ENCODE peak calls at places on chromosomes 6 and 20, in four cellular contexts. X is GM12865, O is mucosa of descending colon, K is GM20000. M is an unnamed sample.

GRCh38 chr6:125871365-125871764 is 80.6 kb downstream of the NCOA7 start:
- DNase-seq in X (no peak), K (no peak), O (no peak), M (no peak)

GRCh38 chr20:38249536-38250310 is 10.8 kb downstream of the KIAA1755 start:
- DNase-seq in K (no peak), X (no peak), O (no peak), M (no peak)

GRCh38 chr6:143673638-143674037 is 4.1 kb upstream of the PHACTR2 start:
- DNase-seq in O (peak), X (no peak), K (no peak), M (no peak)

GRCh38 chr6:40715501-40716403 is 128.6 kb upstream of the LRFN2 start:
- DNase-seq in K (no peak), O (no peak), X (no peak), M (no peak)

GRCh38 chr6:20722442-20722841 is 188.2 kb downstream of the CDKAL1 start:
- DNase-seq in X (peak), O (no peak), K (no peak), M (no peak)

GRCh38 chr6:81693212-81693611 is 59.3 kb downstream of the TENT5A start:
- DNase-seq in O (no peak), X (no peak), K (no peak), M (no peak)

GRCh38 chr6:150334790-150335783 is 33.7 kb upstream of the IYD start:
- DNase-seq in X (peak), K (peak), O (no peak), M (no peak)

GRCh38 chr6:163820745-163821456 is 406.4 kb downstream of the QKI start:
- DNase-seq in X (no peak), K (no peak), O (no peak), M (no peak)

DNA sequence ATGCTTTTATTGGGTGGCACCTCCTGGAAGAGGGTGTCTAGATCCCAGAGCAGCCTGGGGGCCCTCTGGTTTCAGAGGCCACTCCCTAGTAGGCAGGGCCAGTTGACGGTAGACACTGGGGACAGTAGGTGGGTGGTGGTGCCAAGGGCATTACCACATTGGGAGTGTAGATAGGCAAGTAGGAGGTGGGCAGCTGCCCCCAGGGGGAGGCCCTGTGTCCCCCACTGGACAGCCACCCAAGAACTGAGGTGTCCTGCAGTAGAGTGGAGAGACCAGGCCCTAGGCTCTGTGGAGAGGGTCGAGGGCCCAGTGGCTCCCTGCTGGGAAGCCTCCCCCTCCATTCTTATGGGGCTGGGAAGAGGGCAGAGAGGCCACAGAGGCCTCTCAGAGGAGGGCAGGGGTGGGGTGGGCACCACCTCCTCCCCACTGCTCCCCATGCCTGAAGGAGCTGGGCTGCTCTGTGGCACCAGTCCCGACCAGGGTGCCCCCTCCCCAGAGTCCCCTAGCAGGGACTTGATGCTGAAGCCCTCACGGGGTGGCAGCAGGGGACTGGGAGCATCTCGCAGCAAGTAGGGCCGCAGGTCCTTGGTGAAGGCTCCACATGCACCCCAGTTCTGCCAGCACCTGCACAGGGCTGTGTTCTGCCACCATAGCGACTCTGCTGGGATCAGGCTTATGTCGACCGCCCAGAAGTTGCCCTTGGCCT is 305.0 kb upstream of the KCNQ5 start:
- DNase-seq in X (no peak), O (peak), K (no peak), M (no peak)
- TF ChIP-seq CTCF in X (no peak), O (no peak), K (no peak), M (no peak)

GRCh38 chr6:65638047-65638831 is 68.8 kb downstream of the EYS start:
- DNase-seq in O (peak), K (no peak), X (peak), M (no peak)
- TF ChIP-seq CTCF in O (peak), K (no peak), X (no peak), M (no peak)

DNA sequence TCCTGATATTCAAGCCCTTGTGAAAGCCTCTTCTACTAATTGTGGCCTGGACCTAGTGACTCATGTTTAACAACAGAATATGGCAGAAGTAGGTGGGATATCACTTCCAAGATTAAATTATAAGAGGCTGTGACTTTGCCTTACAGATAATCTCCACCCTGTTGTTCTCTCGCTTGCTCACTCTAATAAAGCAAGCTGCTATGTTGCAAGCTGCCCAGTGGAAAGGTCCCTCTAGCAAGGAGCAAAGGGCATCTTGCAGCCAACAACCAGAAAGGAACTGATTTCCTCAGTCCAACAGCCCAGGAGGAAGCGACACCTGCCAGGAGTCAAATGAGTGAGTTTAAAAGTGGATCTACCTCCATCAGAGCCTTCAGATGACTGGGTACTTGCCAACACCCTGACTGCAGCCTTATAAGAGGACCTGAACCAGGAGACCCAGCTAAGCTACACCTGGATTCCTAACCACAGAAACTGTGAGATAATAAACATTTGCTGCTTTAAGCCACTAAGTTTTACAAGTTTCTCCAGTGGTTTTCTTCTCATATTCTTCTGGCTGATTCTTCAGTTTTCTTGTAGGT is 112.6 kb downstream of the FRK start:
- DNase-seq in K (no peak), O (no peak), X (no peak), M (no peak)
- TF ChIP-seq CTCF in K (no peak), O (no peak), X (no peak), M (no peak)

GRCh38 chr20:884983-885952 is 30.9 kb downstream of the ANGPT4 start:
- DNase-seq in X (peak), O (no peak), K (no peak), M (no peak)
- TF ChIP-seq CTCF in X (no peak), O (no peak), K (no peak), M (peak)

DNA sequence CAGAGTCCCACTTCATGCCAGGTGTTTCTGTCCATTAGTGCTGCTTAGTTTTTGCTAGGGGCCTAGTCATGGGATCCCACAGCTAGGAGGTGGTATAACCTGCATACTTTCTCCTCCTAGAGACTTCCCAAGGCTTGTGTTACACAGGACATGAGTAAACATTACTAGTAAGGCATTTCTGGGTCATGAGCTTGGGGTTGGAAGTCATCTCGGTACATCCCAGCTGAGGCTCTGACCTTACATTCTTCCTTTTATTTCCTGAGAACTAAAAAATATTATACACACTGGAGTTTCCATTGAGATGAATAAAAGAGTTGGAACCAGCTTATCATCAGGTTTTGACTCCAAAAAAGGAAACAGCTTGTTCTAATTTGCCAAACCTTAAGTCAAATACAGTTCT is 20.9 kb upstream of the PNPLA1 start:
- DNase-seq in K (no peak), X (no peak), O (no peak), M (no peak)
- TF ChIP-seq CTCF in K (no peak), X (no peak), O (no peak), M (no peak)

GRCh38 chr6:121680058-121680457 is 244.6 kb downstream of the GJA1 start:
- DNase-seq in O (no peak), K (no peak), X (no peak), M (no peak)
- TF ChIP-seq CTCF in O (no peak), K (no peak), X (no peak), M (no peak)

GRCh38 chr6:131789219-131789618 is 18.6 kb upstream of the ENPP1 start:
- DNase-seq in K (no peak), O (no peak), X (no peak), M (no peak)

GRCh38 chr6:131787079-131787478 is 20.7 kb upstream of the ENPP1 start:
- DNase-seq in X (no peak), K (no peak), O (no peak), M (no peak)

GRCh38 chr6:131792091-131792496 is 15.7 kb upstream of the ENPP1 start:
- DNase-seq in X (no peak), O (no peak), K (no peak), M (no peak)

GRCh38 chr6:131784561-131784960 is 23.3 kb upstream of the ENPP1 start:
- DNase-seq in X (no peak), O (no peak), K (no peak), M (no peak)

DNA sequence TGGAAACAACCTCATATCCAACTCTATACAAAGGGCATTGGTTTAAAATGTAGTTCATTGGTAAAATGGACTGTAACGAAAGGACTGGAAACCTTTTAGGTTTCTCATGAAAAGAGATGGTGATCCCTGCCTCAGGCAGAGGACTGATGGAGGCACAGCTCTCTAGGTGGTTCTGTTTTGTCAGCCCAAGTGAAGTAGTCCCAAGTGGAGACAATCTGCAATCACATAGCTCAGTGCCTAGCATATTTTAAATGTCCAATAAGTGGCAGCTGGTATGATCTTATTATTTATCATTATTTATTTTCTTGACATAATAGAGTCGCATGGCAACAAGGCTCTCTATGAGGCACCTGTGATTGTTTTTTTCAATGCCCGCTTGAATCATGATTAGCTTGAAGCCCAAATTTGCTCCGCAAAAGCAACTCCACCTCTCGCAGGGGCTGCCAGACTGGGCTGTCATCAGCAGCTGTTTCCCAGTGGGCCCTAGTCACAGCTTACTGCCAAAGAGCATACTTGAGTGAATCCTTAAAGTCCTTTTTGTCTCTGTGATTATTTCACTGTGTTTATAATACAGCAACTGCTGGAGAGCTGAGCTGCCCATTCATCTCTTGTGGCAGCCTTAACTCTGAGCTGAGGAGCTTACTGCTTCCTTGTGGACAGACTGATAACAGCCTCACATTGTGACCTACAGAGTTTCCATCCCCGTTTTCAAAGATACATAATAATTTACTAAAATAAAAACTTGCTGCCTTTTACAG is 19.7 kb upstream of the ENPP1 start:
- DNase-seq in X (no peak), O (no peak), K (no peak), M (no peak)
- TF ChIP-seq CTCF in X (no peak), O (no peak), K (no peak), M (no peak)

GRCh38 chr6:167678102-167679101 is 148.3 kb upstream of the AFDN start:
- DNase-seq in O (no peak), K (no peak), X (no peak), M (no peak)

GRCh38 chr6:167679791-167680604 is 146.7 kb upstream of the AFDN start:
- DNase-seq in O (no peak), K (no peak), X (no peak), M (no peak)

GRCh38 chr6:167680605-167681149 is 146.0 kb upstream of the AFDN start:
- DNase-seq in X (no peak), K (no peak), O (no peak), M (no peak)

GRCh38 chr6:167677422-167677789 is 149.3 kb upstream of the AFDN start:
- DNase-seq in K (no peak), X (no peak), O (no peak), M (no peak)

DNA sequence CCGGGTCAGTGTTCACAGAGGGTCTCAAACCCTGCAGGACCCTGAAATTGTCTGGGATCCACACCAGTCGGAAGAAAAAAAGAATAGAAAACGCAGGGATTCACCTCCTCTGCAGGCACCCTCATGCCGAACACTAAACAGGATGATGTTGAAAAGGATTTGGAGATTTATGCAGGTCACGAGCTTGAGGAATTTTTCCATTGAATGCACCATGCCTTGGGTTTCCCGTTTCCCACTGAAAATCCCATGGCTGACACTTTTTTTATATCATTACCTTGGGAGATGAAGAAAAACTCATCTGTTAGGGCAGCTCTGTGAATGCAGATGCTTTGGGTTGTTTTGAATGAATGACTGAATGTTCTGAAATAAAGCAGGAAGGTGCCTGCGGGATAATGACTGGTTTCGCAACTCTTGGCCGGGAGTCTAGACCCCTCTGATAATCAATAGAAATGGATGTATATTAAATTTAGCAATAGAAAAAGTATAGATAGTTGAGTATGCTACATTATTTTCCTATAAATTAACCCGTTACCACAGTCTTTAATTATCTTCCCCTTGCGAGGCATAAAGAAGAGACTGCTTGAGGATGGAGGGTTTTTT is 147.5 kb upstream of the AFDN start:
- DNase-seq in X (no peak), O (no peak), K (no peak), M (no peak)
- TF ChIP-seq CTCF in X (no peak), O (no peak), K (no peak), M (no peak)

DNA sequence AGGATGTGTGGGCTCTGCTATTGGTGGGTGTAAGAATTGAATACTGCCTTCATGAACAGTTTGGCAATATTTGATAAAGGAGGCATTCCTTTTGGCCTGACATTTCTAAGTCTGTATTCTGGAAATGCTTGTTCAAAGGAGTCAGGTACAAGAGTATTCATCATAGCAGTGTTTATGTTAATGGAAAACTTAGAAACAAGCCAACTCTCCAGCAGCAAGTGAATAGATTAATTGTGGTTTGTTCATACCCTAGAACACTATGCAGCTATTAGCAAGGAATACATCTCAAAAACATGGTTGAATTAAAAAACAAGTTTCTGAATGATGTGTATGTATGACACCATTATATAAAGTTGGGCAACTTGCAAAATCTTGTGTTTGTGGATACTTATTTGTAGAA is 195.8 kb downstream of the ZFAND3 start:
- DNase-seq in O (no peak), X (no peak), K (no peak), M (no peak)
- TF ChIP-seq CTCF in O (no peak), X (no peak), K (no peak), M (no peak)

GRCh38 chr6:139117734-139118133 is 17.1 kb upstream of the HECA start:
- DNase-seq in X (no peak), K (no peak), O (no peak), M (no peak)
- TF ChIP-seq CTCF in X (peak), K (no peak), O (no peak), M (peak)

M was measured in CD14-positive monocyte.